ENCODE peak calls at places on chromosome X, in six cellular contexts. One of them, this sample, is unnamed.

GRCh38 chrX:94936722-94937121 is 1262.7 kb downstream of the FAM133A start:
- DNase-seq in ovary: no peak
- DNase-seq in right lobe of liver: no peak
- DNase-seq in heart left ventricle: no peak
- DNase-seq in stomach: no peak
- DNase-seq in breast epithelium: no peak
- DNase-seq in this sample: no peak

GRCh38 chrX:40140706-40141499 is 43.1 kb upstream of the BCOR start:
- DNase-seq in stomach: peak
- DNase-seq in heart left ventricle: no peak
- DNase-seq in ovary: peak
- DNase-seq in breast epithelium: peak
- DNase-seq in right lobe of liver: peak
- DNase-seq in this sample: no peak

GRCh38 chrX:14916017-14916674 is 42.9 kb downstream of the MOSPD2 start:
- DNase-seq in ovary: no peak
- DNase-seq in breast epithelium: no peak
- DNase-seq in stomach: no peak
- DNase-seq in heart left ventricle: no peak
- DNase-seq in right lobe of liver: no peak
- DNase-seq in this sample: no peak

GRCh38 chrX:34653811-34654210 is 3.3 kb downstream of the TMEM47 start:
- DNase-seq in heart left ventricle: no peak
- DNase-seq in ovary: no peak
- DNase-seq in right lobe of liver: no peak
- DNase-seq in breast epithelium: no peak
- DNase-seq in stomach: no peak
- DNase-seq in this sample: no peak

GRCh38 chrX:132488092-132488749 is 617 bp downstream of the MBNL3 start:
- DNase-seq in heart left ventricle: no peak
- DNase-seq in breast epithelium: no peak
- DNase-seq in right lobe of liver: no peak
- DNase-seq in ovary: peak
- DNase-seq in stomach: no peak
- DNase-seq in this sample: no peak

GRCh38 chrX:133593531-133593930 is 178.2 kb upstream of the GPC4 start:
- DNase-seq in right lobe of liver: no peak
- DNase-seq in breast epithelium: no peak
- DNase-seq in heart left ventricle: no peak
- DNase-seq in ovary: no peak
- DNase-seq in stomach: no peak
- DNase-seq in this sample: no peak

GRCh38 chrX:30992381-30992904 is 79.4 kb downstream of the FTHL17 start:
- DNase-seq in ovary: no peak
- DNase-seq in breast epithelium: no peak
- DNase-seq in heart left ventricle: no peak
- DNase-seq in stomach: peak
- DNase-seq in right lobe of liver: no peak
- DNase-seq in this sample: no peak

GRCh38 chrX:131728295-131729145 is 184.6 kb downstream of the OR13H1 start:
- DNase-seq in stomach: peak
- DNase-seq in ovary: peak
- DNase-seq in breast epithelium: peak
- DNase-seq in right lobe of liver: no peak
- DNase-seq in heart left ventricle: no peak
- DNase-seq in this sample: no peak

GRCh38 chrX:39491548-39492297 is 606.0 kb downstream of the BCOR start:
- DNase-seq in stomach: no peak
- DNase-seq in breast epithelium: no peak
- DNase-seq in right lobe of liver: no peak
- DNase-seq in ovary: no peak
- DNase-seq in heart left ventricle: no peak
- DNase-seq in this sample: no peak

GRCh38 chrX:39855748-39856129 is 242.0 kb downstream of the BCOR start:
- DNase-seq in ovary: no peak
- DNase-seq in right lobe of liver: no peak
- DNase-seq in stomach: peak
- DNase-seq in breast epithelium: no peak
- DNase-seq in heart left ventricle: no peak
- DNase-seq in this sample: peak

GRCh38 chrX:123625477-123625876 is 107.4 kb downstream of the THOC2 start:
- DNase-seq in heart left ventricle: no peak
- DNase-seq in stomach: no peak
- DNase-seq in breast epithelium: no peak
- DNase-seq in right lobe of liver: no peak
- DNase-seq in ovary: no peak
- DNase-seq in this sample: no peak

GRCh38 chrX:9665113-9665512 is 100.5 kb downstream of the GPR143 start:
- DNase-seq in ovary: no peak
- DNase-seq in heart left ventricle: no peak
- DNase-seq in breast epithelium: no peak
- DNase-seq in stomach: no peak
- DNase-seq in right lobe of liver: no peak
- DNase-seq in this sample: no peak

GRCh38 chrX:6917666-6918065 is 229.8 kb upstream of the STS start:
- DNase-seq in ovary: no peak
- DNase-seq in heart left ventricle: no peak
- DNase-seq in breast epithelium: no peak
- DNase-seq in right lobe of liver: no peak
- DNase-seq in stomach: no peak
- DNase-seq in this sample: no peak

GRCh38 chrX:9171841-9172240 is 137.9 kb upstream of the FAM9B start:
- DNase-seq in stomach: no peak
- DNase-seq in right lobe of liver: no peak
- DNase-seq in heart left ventricle: no peak
- DNase-seq in ovary: no peak
- DNase-seq in breast epithelium: no peak
- DNase-seq in this sample: no peak

GRCh38 chrX:18652636-18653035 is 19.3 kb downstream of the RS1 start:
- DNase-seq in stomach: no peak
- DNase-seq in right lobe of liver: no peak
- DNase-seq in heart left ventricle: no peak
- DNase-seq in breast epithelium: no peak
- DNase-seq in ovary: no peak
- DNase-seq in this sample: no peak

GRCh38 chrX:14964500-14964899 is 91.3 kb downstream of the MOSPD2 start:
- DNase-seq in stomach: no peak
- DNase-seq in ovary: no peak
- DNase-seq in right lobe of liver: no peak
- DNase-seq in heart left ventricle: no peak
- DNase-seq in breast epithelium: no peak
- DNase-seq in this sample: no peak

GRCh38 chrX:57282568-57282967 is 3.9 kb upstream of the FAAH2 start:
- DNase-seq in ovary: no peak
- DNase-seq in stomach: no peak
- DNase-seq in right lobe of liver: no peak
- DNase-seq in heart left ventricle: no peak
- DNase-seq in breast epithelium: no peak
- DNase-seq in this sample: no peak

GRCh38 chrX:107731831-107732502 is 43.6 kb downstream of the TSC22D3 start:
- DNase-seq in stomach: peak
- DNase-seq in ovary: peak
- DNase-seq in heart left ventricle: peak
- DNase-seq in breast epithelium: peak
- DNase-seq in right lobe of liver: peak
- DNase-seq in this sample: peak

GRCh38 chrX:3346436-3347329 is at the start of gene MXRA5:
- DNase-seq in heart left ventricle: peak
- DNase-seq in breast epithelium: no peak
- DNase-seq in right lobe of liver: no peak
- DNase-seq in ovary: peak
- DNase-seq in stomach: no peak
- DNase-seq in this sample: no peak

GRCh38 chrX:47898024-47898423 is 61.3 kb downstream of the ZNF81 start:
- DNase-seq in stomach: no peak
- DNase-seq in breast epithelium: no peak
- DNase-seq in right lobe of liver: no peak
- DNase-seq in heart left ventricle: no peak
- DNase-seq in ovary: no peak
- DNase-seq in this sample: no peak

GRCh38 chrX:72114306-72114705 is 17.4 kb downstream of the RTL5 start:
- DNase-seq in stomach: no peak
- DNase-seq in breast epithelium: no peak
- DNase-seq in right lobe of liver: no peak
- DNase-seq in ovary: no peak
- DNase-seq in heart left ventricle: no peak
- DNase-seq in this sample: no peak

GRCh38 chrX:150731795-150732194 is 38.6 kb downstream of the MTMR1 start:
- DNase-seq in breast epithelium: no peak
- DNase-seq in stomach: no peak
- DNase-seq in right lobe of liver: no peak
- DNase-seq in ovary: no peak
- DNase-seq in heart left ventricle: no peak
- DNase-seq in this sample: no peak

GRCh38 chrX:56318076-56318475 is 85.9 kb downstream of the KLF8 start:
- DNase-seq in breast epithelium: no peak
- DNase-seq in stomach: no peak
- DNase-seq in right lobe of liver: no peak
- DNase-seq in heart left ventricle: no peak
- DNase-seq in ovary: no peak
- DNase-seq in this sample: no peak

GRCh38 chrX:75547783-75548182 is 24.9 kb upstream of the ZDHHC15 start:
- DNase-seq in breast epithelium: peak
- DNase-seq in stomach: peak
- DNase-seq in ovary: peak
- DNase-seq in heart left ventricle: peak
- DNase-seq in right lobe of liver: peak
- DNase-seq in this sample: peak

GRCh38 chrX:103776586-103776985 is at the start of gene PLP1:
- DNase-seq in right lobe of liver: no peak
- DNase-seq in stomach: no peak
- DNase-seq in ovary: no peak
- DNase-seq in breast epithelium: no peak
- DNase-seq in heart left ventricle: no peak
- DNase-seq in this sample: no peak

GRCh38 chrX:52082578-52082977 is 13.6 kb upstream of the MAGED4B start:
- DNase-seq in breast epithelium: no peak
- DNase-seq in heart left ventricle: no peak
- DNase-seq in stomach: no peak
- DNase-seq in right lobe of liver: no peak
- DNase-seq in ovary: no peak
- DNase-seq in this sample: no peak

GRCh38 chrX:79408623-79409322 is 41.6 kb upstream of the ITM2A start:
- DNase-seq in right lobe of liver: no peak
- DNase-seq in ovary: no peak
- DNase-seq in stomach: no peak
- DNase-seq in breast epithelium: no peak
- DNase-seq in heart left ventricle: no peak
- DNase-seq in this sample: no peak

GRCh38 chrX:79415056-79415455 is 47.9 kb upstream of the ITM2A start:
- DNase-seq in right lobe of liver: no peak
- DNase-seq in ovary: no peak
- DNase-seq in heart left ventricle: no peak
- DNase-seq in breast epithelium: no peak
- DNase-seq in stomach: no peak
- DNase-seq in this sample: no peak

GRCh38 chrX:79409657-79410056 is 42.5 kb upstream of the ITM2A start:
- DNase-seq in breast epithelium: no peak
- DNase-seq in stomach: no peak
- DNase-seq in right lobe of liver: no peak
- DNase-seq in heart left ventricle: no peak
- DNase-seq in ovary: no peak
- DNase-seq in this sample: no peak

GRCh38 chrX:79413963-79414362 is 46.8 kb upstream of the ITM2A start:
- DNase-seq in ovary: no peak
- DNase-seq in heart left ventricle: no peak
- DNase-seq in right lobe of liver: no peak
- DNase-seq in stomach: no peak
- DNase-seq in breast epithelium: no peak
- DNase-seq in this sample: no peak

GRCh38 chrX:79413009-79413408 is 45.9 kb upstream of the ITM2A start:
- DNase-seq in heart left ventricle: no peak
- DNase-seq in ovary: no peak
- DNase-seq in right lobe of liver: no peak
- DNase-seq in stomach: no peak
- DNase-seq in breast epithelium: no peak
- DNase-seq in this sample: no peak
- H3K4me3 ChIP-seq in heart left ventricle: peak
- H3K4me3 ChIP-seq in ovary: no peak
- H3K4me3 ChIP-seq in right lobe of liver: no peak
- H3K4me3 ChIP-seq in stomach: peak
- H3K4me3 ChIP-seq in breast epithelium: peak
- H3K4me3 ChIP-seq in this sample: peak

GRCh38 chrX:65697173-65697572 is 29.7 kb downstream of the MSN start:
- DNase-seq in stomach: no peak
- DNase-seq in heart left ventricle: no peak
- DNase-seq in breast epithelium: no peak
- DNase-seq in ovary: no peak
- DNase-seq in right lobe of liver: no peak
- DNase-seq in this sample: no peak
- H3K27ac ChIP-seq in stomach: peak
- H3K27ac ChIP-seq in heart left ventricle: peak
- H3K27ac ChIP-seq in breast epithelium: peak
- H3K27ac ChIP-seq in ovary: no peak
- H3K27ac ChIP-seq in right lobe of liver: peak
- H3K27ac ChIP-seq in this sample: peak

GRCh38 chrX:120625366-120625765 is 4.5 kb downstream of the C1GALT1C1 start:
- DNase-seq in ovary: no peak
- DNase-seq in stomach: no peak
- DNase-seq in heart left ventricle: no peak
- DNase-seq in breast epithelium: no peak
- DNase-seq in right lobe of liver: no peak
- DNase-seq in this sample: no peak

GRCh38 chrX:120629667-120630537 is at the start of gene C1GALT1C1:
- DNase-seq in heart left ventricle: peak
- DNase-seq in breast epithelium: peak
- DNase-seq in right lobe of liver: peak
- DNase-seq in ovary: peak
- DNase-seq in stomach: peak
- DNase-seq in this sample: peak
- TF ChIP-seq POLR2A in heart left ventricle: no peak
- TF ChIP-seq POLR2A in breast epithelium: no peak
- TF ChIP-seq POLR2A in right lobe of liver: peak
- TF ChIP-seq POLR2A in ovary: no peak
- TF ChIP-seq POLR2A in stomach: no peak
- TF ChIP-seq POLR2A in this sample: peak

DNA sequence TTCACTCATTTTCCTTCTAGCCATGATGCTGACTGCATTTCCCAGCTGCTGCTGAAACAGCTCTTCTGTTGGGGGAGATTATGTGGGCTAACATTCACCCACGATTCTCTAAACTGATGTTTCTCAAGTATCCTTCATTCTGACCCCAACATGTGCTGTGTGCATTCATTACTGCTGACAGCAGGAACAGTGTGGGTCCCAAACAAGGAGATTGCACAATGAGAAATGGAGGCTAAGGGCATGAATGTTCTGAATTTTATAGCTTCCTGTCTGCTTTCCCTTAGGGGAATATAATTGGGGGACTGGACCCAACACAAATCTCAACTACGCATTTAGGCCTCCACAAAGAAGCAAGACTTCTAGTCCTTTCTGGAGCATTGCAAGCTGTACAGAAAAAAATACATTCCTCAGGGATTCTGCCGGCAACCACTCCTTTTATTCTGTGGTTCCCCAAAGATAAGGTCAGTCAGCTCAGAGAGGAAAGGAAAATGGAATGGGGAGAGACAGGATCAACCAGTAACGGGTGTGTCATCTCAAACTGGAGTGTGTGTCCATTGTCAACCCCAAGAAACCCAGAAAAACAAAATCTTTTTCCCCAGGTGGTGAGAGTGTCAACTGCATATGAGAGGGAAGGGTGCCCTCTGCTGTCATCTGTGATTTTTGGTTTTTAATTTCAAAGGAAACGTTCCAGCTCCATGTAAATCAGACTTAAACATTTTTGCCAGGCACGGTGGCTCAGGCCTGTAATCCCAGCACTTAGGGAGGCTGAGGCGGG is 81.5 kb upstream of the EGFL6 start:
- DNase-seq in right lobe of liver: no peak
- DNase-seq in stomach: peak
- DNase-seq in breast epithelium: peak
- DNase-seq in ovary: peak
- DNase-seq in heart left ventricle: peak
- DNase-seq in this sample: no peak
- H3K4me3 ChIP-seq in right lobe of liver: no peak
- H3K4me3 ChIP-seq in stomach: no peak
- H3K4me3 ChIP-seq in breast epithelium: no peak
- H3K4me3 ChIP-seq in ovary: no peak
- H3K4me3 ChIP-seq in heart left ventricle: no peak
- H3K4me3 ChIP-seq in this sample: no peak